ENCODE peak calls at places on chromosomes 3 and 15, in seven cellular contexts. One of them, this sample, is unnamed.

GRCh38 chr3:38738630-38739395 is 77.2 kb downstream of the SCN10A start:
- DNase-seq in heart left ventricle: no peak
- DNase-seq in GM20000: peak
- DNase-seq in Peyer's patch: no peak
- DNase-seq in WTC11: peak
- DNase-seq in type B pancreatic cell: no peak
- DNase-seq in psoas muscle: no peak
- DNase-seq in this sample: no peak

GRCh38 chr3:148962513-148962912 is 28.8 kb upstream of the GYG1 start:
- DNase-seq in heart left ventricle: no peak
- DNase-seq in GM20000: no peak
- DNase-seq in Peyer's patch: no peak
- DNase-seq in WTC11: peak
- DNase-seq in type B pancreatic cell: no peak
- DNase-seq in psoas muscle: no peak
- DNase-seq in this sample: no peak

GRCh38 chr15:91839867-91840266 is 13.6 kb upstream of the SLCO3A1 start:
- DNase-seq in heart left ventricle: no peak
- DNase-seq in GM20000: no peak
- DNase-seq in Peyer's patch: no peak
- DNase-seq in WTC11: no peak
- DNase-seq in type B pancreatic cell: no peak
- DNase-seq in psoas muscle: no peak
- DNase-seq in this sample: no peak

GRCh38 chr15:52005748-52006701 is 13.0 kb upstream of the MAPK6 start:
- DNase-seq in heart left ventricle: no peak
- DNase-seq in GM20000: peak
- DNase-seq in Peyer's patch: no peak
- DNase-seq in WTC11: no peak
- DNase-seq in type B pancreatic cell: no peak
- DNase-seq in psoas muscle: no peak
- DNase-seq in this sample: no peak

GRCh38 chr15:68400066-68400456 is 31.9 kb downstream of the ITGA11 start:
- DNase-seq in heart left ventricle: no peak
- DNase-seq in GM20000: no peak
- DNase-seq in Peyer's patch: no peak
- DNase-seq in WTC11: no peak
- DNase-seq in type B pancreatic cell: no peak
- DNase-seq in psoas muscle: no peak
- DNase-seq in this sample: no peak

GRCh38 chr3:100665230-100665629 is 44.1 kb upstream of the TFG start:
- DNase-seq in heart left ventricle: no peak
- DNase-seq in GM20000: no peak
- DNase-seq in Peyer's patch: no peak
- DNase-seq in WTC11: no peak
- DNase-seq in type B pancreatic cell: no peak
- DNase-seq in psoas muscle: no peak
- DNase-seq in this sample: no peak

GRCh38 chr3:103899328-103899727 is 1464.5 kb downstream of the ZPLD1 start:
- DNase-seq in heart left ventricle: no peak
- DNase-seq in GM20000: no peak
- DNase-seq in Peyer's patch: no peak
- DNase-seq in WTC11: no peak
- DNase-seq in type B pancreatic cell: no peak
- DNase-seq in psoas muscle: no peak
- DNase-seq in this sample: no peak

GRCh38 chr3:64792458-64792857 is 104.7 kb upstream of the ADAMTS9 start:
- DNase-seq in heart left ventricle: no peak
- DNase-seq in GM20000: no peak
- DNase-seq in Peyer's patch: no peak
- DNase-seq in WTC11: no peak
- DNase-seq in type B pancreatic cell: no peak
- DNase-seq in psoas muscle: no peak
- DNase-seq in this sample: no peak

GRCh38 chr15:51681303-51681963 is at the start of gene SCG3:
- DNase-seq in heart left ventricle: peak
- DNase-seq in GM20000: peak
- DNase-seq in Peyer's patch: peak
- DNase-seq in WTC11: peak
- DNase-seq in type B pancreatic cell: peak
- DNase-seq in psoas muscle: peak
- DNase-seq in this sample: peak

GRCh38 chr3:4719011-4719649 is 226.0 kb downstream of the ITPR1 start:
- DNase-seq in heart left ventricle: no peak
- DNase-seq in GM20000: no peak
- DNase-seq in Peyer's patch: no peak
- DNase-seq in WTC11: no peak
- DNase-seq in type B pancreatic cell: no peak
- DNase-seq in psoas muscle: no peak
- DNase-seq in this sample: no peak

GRCh38 chr15:80787238-80787805 is 8.2 kb downstream of the CEMIP start:
- DNase-seq in heart left ventricle: no peak
- DNase-seq in GM20000: no peak
- DNase-seq in Peyer's patch: no peak
- DNase-seq in WTC11: peak
- DNase-seq in type B pancreatic cell: no peak
- DNase-seq in psoas muscle: no peak
- DNase-seq in this sample: no peak

GRCh38 chr3:12486001-12486400 is 1.7 kb downstream of the TSEN2 start:
- DNase-seq in heart left ventricle: no peak
- DNase-seq in GM20000: no peak
- DNase-seq in Peyer's patch: no peak
- DNase-seq in WTC11: no peak
- DNase-seq in type B pancreatic cell: no peak
- DNase-seq in psoas muscle: no peak
- DNase-seq in this sample: no peak

GRCh38 chr3:6571448-6571847 is 289.5 kb upstream of the GRM7 start:
- DNase-seq in heart left ventricle: no peak
- DNase-seq in GM20000: no peak
- DNase-seq in Peyer's patch: no peak
- DNase-seq in WTC11: no peak
- DNase-seq in type B pancreatic cell: no peak
- DNase-seq in psoas muscle: no peak
- DNase-seq in this sample: no peak

GRCh38 chr3:69740103-69741021 is 1.1 kb downstream of the MITF start:
- DNase-seq in heart left ventricle: peak
- DNase-seq in GM20000: peak
- DNase-seq in Peyer's patch: peak
- DNase-seq in WTC11: peak
- DNase-seq in type B pancreatic cell: no peak
- DNase-seq in psoas muscle: no peak
- DNase-seq in this sample: no peak

GRCh38 chr15:85725019-85725418 is 69.7 kb downstream of the KLHL25 start:
- DNase-seq in heart left ventricle: no peak
- DNase-seq in GM20000: no peak
- DNase-seq in Peyer's patch: no peak
- DNase-seq in WTC11: no peak
- DNase-seq in type B pancreatic cell: no peak
- DNase-seq in psoas muscle: no peak
- DNase-seq in this sample: no peak

GRCh38 chr3:10437995-10438901 is 67.1 kb downstream of the ATP2B2 start:
- DNase-seq in heart left ventricle: no peak
- DNase-seq in GM20000: no peak
- DNase-seq in Peyer's patch: no peak
- DNase-seq in WTC11: no peak
- DNase-seq in type B pancreatic cell: no peak
- DNase-seq in psoas muscle: peak
- DNase-seq in this sample: no peak

GRCh38 chr3:132880986-132881385 is 157.2 kb upstream of the TMEM108 start:
- DNase-seq in heart left ventricle: no peak
- DNase-seq in GM20000: no peak
- DNase-seq in Peyer's patch: no peak
- DNase-seq in WTC11: no peak
- DNase-seq in type B pancreatic cell: no peak
- DNase-seq in psoas muscle: no peak
- DNase-seq in this sample: no peak

GRCh38 chr3:189267981-189268613 is 96.3 kb downstream of the TPRG1 start:
- DNase-seq in heart left ventricle: no peak
- DNase-seq in GM20000: no peak
- DNase-seq in Peyer's patch: no peak
- DNase-seq in WTC11: peak
- DNase-seq in type B pancreatic cell: no peak
- DNase-seq in psoas muscle: no peak
- DNase-seq in this sample: no peak

GRCh38 chr3:49172616-49173041 is 1.2 kb downstream of the KLHDC8B start:
- DNase-seq in heart left ventricle: peak
- DNase-seq in GM20000: no peak
- DNase-seq in Peyer's patch: no peak
- DNase-seq in WTC11: no peak
- DNase-seq in type B pancreatic cell: no peak
- DNase-seq in psoas muscle: no peak
- DNase-seq in this sample: no peak

GRCh38 chr3:37949866-37950265 is 40.7 kb upstream of the VILL start:
- DNase-seq in heart left ventricle: no peak
- DNase-seq in GM20000: no peak
- DNase-seq in Peyer's patch: no peak
- DNase-seq in WTC11: no peak
- DNase-seq in type B pancreatic cell: no peak
- DNase-seq in psoas muscle: no peak
- DNase-seq in this sample: no peak

GRCh38 chr15:74841761-74842385 is 1.1 kb downstream of the ULK3 start:
- DNase-seq in heart left ventricle: no peak
- DNase-seq in GM20000: peak
- DNase-seq in Peyer's patch: peak
- DNase-seq in WTC11: no peak
- DNase-seq in type B pancreatic cell: no peak
- DNase-seq in psoas muscle: no peak
- DNase-seq in this sample: no peak

GRCh38 chr15:74294010-74294409 is 57.9 kb downstream of the CCDC33 start:
- DNase-seq in heart left ventricle: no peak
- DNase-seq in GM20000: no peak
- DNase-seq in Peyer's patch: no peak
- DNase-seq in WTC11: no peak
- DNase-seq in type B pancreatic cell: no peak
- DNase-seq in psoas muscle: no peak
- DNase-seq in this sample: no peak

GRCh38 chr3:43316783-43317460 is 30.6 kb downstream of the SNRK start:
- DNase-seq in heart left ventricle: no peak
- DNase-seq in GM20000: no peak
- DNase-seq in Peyer's patch: no peak
- DNase-seq in WTC11: no peak
- DNase-seq in type B pancreatic cell: no peak
- DNase-seq in psoas muscle: no peak
- DNase-seq in this sample: no peak

GRCh38 chr15:39888809-39889208 is 31.3 kb downstream of the GPR176 start:
- DNase-seq in heart left ventricle: no peak
- DNase-seq in GM20000: no peak
- DNase-seq in Peyer's patch: no peak
- DNase-seq in WTC11: no peak
- DNase-seq in type B pancreatic cell: no peak
- DNase-seq in psoas muscle: no peak
- DNase-seq in this sample: no peak

GRCh38 chr3:46127503-46127902 is 80.6 kb downstream of the CCR1 start:
- DNase-seq in heart left ventricle: no peak
- DNase-seq in GM20000: no peak
- DNase-seq in Peyer's patch: no peak
- DNase-seq in WTC11: no peak
- DNase-seq in type B pancreatic cell: no peak
- DNase-seq in psoas muscle: no peak
- DNase-seq in this sample: no peak

GRCh38 chr15:48076454-48076853 is 44.3 kb upstream of the SLC24A5 start:
- DNase-seq in heart left ventricle: no peak
- DNase-seq in GM20000: no peak
- DNase-seq in Peyer's patch: no peak
- DNase-seq in WTC11: no peak
- DNase-seq in type B pancreatic cell: no peak
- DNase-seq in psoas muscle: no peak
- DNase-seq in this sample: no peak

GRCh38 chr15:54150255-54150654 is 172.0 kb downstream of the UNC13C start:
- DNase-seq in heart left ventricle: no peak
- DNase-seq in GM20000: no peak
- DNase-seq in Peyer's patch: no peak
- DNase-seq in WTC11: no peak
- DNase-seq in type B pancreatic cell: no peak
- DNase-seq in psoas muscle: no peak
- DNase-seq in this sample: no peak

GRCh38 chr3:17550624-17551023 is 191.8 kb downstream of the TBC1D5 start:
- DNase-seq in heart left ventricle: no peak
- DNase-seq in GM20000: no peak
- DNase-seq in Peyer's patch: no peak
- DNase-seq in WTC11: no peak
- DNase-seq in type B pancreatic cell: no peak
- DNase-seq in psoas muscle: no peak
- DNase-seq in this sample: no peak

GRCh38 chr15:73989001-73989798 is 2.9 kb downstream of the STOML1 start:
- DNase-seq in heart left ventricle: no peak
- DNase-seq in GM20000: no peak
- DNase-seq in Peyer's patch: no peak
- DNase-seq in WTC11: no peak
- DNase-seq in type B pancreatic cell: no peak
- DNase-seq in psoas muscle: no peak
- DNase-seq in this sample: no peak

DNA sequence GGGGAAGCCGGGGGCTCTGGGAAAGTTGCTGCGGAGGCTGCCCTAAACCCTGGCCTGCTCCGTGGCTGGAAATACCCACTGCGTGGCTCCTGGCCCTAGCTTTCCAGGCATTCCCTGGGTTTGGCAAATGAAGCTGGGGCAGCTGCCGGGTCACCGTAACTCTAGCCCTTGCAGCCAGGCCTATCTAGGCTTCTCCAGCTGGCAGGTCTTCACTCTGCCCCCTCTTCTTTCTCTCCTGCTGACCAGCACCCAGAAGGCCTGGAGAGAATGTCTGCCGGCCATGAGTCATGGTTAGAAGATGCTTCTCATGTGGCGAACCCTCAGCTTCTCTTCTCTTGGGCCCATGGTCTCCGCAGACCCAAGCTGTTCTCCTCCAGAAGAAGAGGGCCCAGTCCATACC is 5.6 kb upstream of the DLL4 start:
- DNase-seq in heart left ventricle: no peak
- DNase-seq in GM20000: no peak
- DNase-seq in Peyer's patch: no peak
- DNase-seq in WTC11: no peak
- DNase-seq in type B pancreatic cell: no peak
- DNase-seq in psoas muscle: peak
- DNase-seq in this sample: no peak
- TF ChIP-seq CTCF in heart left ventricle: no peak
- TF ChIP-seq CTCF in GM20000: no peak
- TF ChIP-seq CTCF in Peyer's patch: no peak
- TF ChIP-seq CTCF in WTC11: no peak
- TF ChIP-seq CTCF in type B pancreatic cell: no peak
- TF ChIP-seq CTCF in psoas muscle: no peak
- TF ChIP-seq CTCF in this sample: no peak

GRCh38 chr3:73614385-73614784 is 10.4 kb downstream of the PDZRN3 start:
- DNase-seq in heart left ventricle: peak
- DNase-seq in GM20000: no peak
- DNase-seq in Peyer's patch: peak
- DNase-seq in WTC11: no peak
- DNase-seq in type B pancreatic cell: no peak
- DNase-seq in psoas muscle: no peak
- DNase-seq in this sample: no peak
- TF ChIP-seq CTCF in heart left ventricle: no peak
- TF ChIP-seq CTCF in GM20000: no peak
- TF ChIP-seq CTCF in Peyer's patch: no peak
- TF ChIP-seq CTCF in WTC11: no peak
- TF ChIP-seq CTCF in type B pancreatic cell: no peak
- TF ChIP-seq CTCF in psoas muscle: no peak
- TF ChIP-seq CTCF in this sample: no peak

GRCh38 chr15:38521316-38521715 is 43.3 kb downstream of the RASGRP1 start:
- DNase-seq in heart left ventricle: no peak
- DNase-seq in GM20000: no peak
- DNase-seq in Peyer's patch: no peak
- DNase-seq in WTC11: no peak
- DNase-seq in type B pancreatic cell: no peak
- DNase-seq in psoas muscle: no peak
- DNase-seq in this sample: no peak
- TF ChIP-seq CTCF in heart left ventricle: no peak
- TF ChIP-seq CTCF in GM20000: no peak
- TF ChIP-seq CTCF in Peyer's patch: no peak
- TF ChIP-seq CTCF in WTC11: no peak
- TF ChIP-seq CTCF in type B pancreatic cell: no peak
- TF ChIP-seq CTCF in psoas muscle: no peak
- TF ChIP-seq CTCF in this sample: no peak

GRCh38 chr15:56225520-56225919 is 18.2 kb downstream of the RFX7 start:
- DNase-seq in heart left ventricle: no peak
- DNase-seq in GM20000: no peak
- DNase-seq in Peyer's patch: no peak
- DNase-seq in WTC11: no peak
- DNase-seq in type B pancreatic cell: no peak
- DNase-seq in psoas muscle: no peak
- DNase-seq in this sample: no peak
- TF ChIP-seq CTCF in heart left ventricle: no peak
- TF ChIP-seq CTCF in GM20000: no peak
- TF ChIP-seq CTCF in Peyer's patch: no peak
- TF ChIP-seq CTCF in WTC11: no peak
- TF ChIP-seq CTCF in type B pancreatic cell: no peak
- TF ChIP-seq CTCF in psoas muscle: no peak
- TF ChIP-seq CTCF in this sample: no peak